ENCODE peak calls at places on chromosomes 11 and 22, in five cellular contexts. One of them, this sample, is unnamed.
A peak's percentile ranks its signal among the peaks of the same experiment; 100 is the strongest.

GRCh38 chr11:10902301-10902700 is 44.4 kb upstream of the ZBED5 start:
- DNase-seq in cardiac muscle cell: no peak
- DNase-seq in right lobe of liver: no peak
- DNase-seq in substantia nigra: no peak
- DNase-seq in prostate gland: peak; percentile 26
- DNase-seq in this sample: no peak

GRCh38 chr22:23509571-23510302 is 70.4 kb downstream of the IGLL1 start:
- DNase-seq in right lobe of liver: peak; percentile 23
- DNase-seq in substantia nigra: no peak
- DNase-seq in prostate gland: no peak
- DNase-seq in cardiac muscle cell: peak; percentile 73
- DNase-seq in this sample: no peak

GRCh38 chr11:126140932-126141291 is 70.5 kb downstream of the RPUSD4 start:
- DNase-seq in right lobe of liver: peak; percentile 57
- DNase-seq in substantia nigra: no peak
- DNase-seq in cardiac muscle cell: no peak
- DNase-seq in prostate gland: peak; percentile 78
- DNase-seq in this sample: no peak

GRCh38 chr22:34294986-34295385 is 374.7 kb upstream of the LARGE1 start:
- DNase-seq in right lobe of liver: no peak
- DNase-seq in prostate gland: no peak
- DNase-seq in substantia nigra: no peak
- DNase-seq in cardiac muscle cell: no peak
- DNase-seq in this sample: no peak

GRCh38 chr11:116082256-116082655 is 578.0 kb upstream of the CADM1 start:
- DNase-seq in right lobe of liver: no peak
- DNase-seq in cardiac muscle cell: no peak
- DNase-seq in prostate gland: no peak
- DNase-seq in substantia nigra: no peak
- DNase-seq in this sample: no peak

GRCh38 chr11:126467471-126467870 is 112.0 kb downstream of the ST3GAL4 start:
- DNase-seq in substantia nigra: no peak
- DNase-seq in prostate gland: no peak
- DNase-seq in right lobe of liver: no peak
- DNase-seq in cardiac muscle cell: no peak
- DNase-seq in this sample: no peak

GRCh38 chr11:106872246-106872645 is 146.0 kb downstream of the GUCY1A2 start:
- DNase-seq in prostate gland: no peak
- DNase-seq in right lobe of liver: no peak
- DNase-seq in cardiac muscle cell: no peak
- DNase-seq in substantia nigra: no peak
- DNase-seq in this sample: no peak

GRCh38 chr22:20549232-20549841 is 41.9 kb downstream of the MED15 start:
- DNase-seq in substantia nigra: no peak
- DNase-seq in prostate gland: no peak
- DNase-seq in cardiac muscle cell: no peak
- DNase-seq in right lobe of liver: peak; percentile 49
- DNase-seq in this sample: no peak

GRCh38 chr11:71465054-71465453 is 12.1 kb downstream of the NADSYN1 start:
- DNase-seq in cardiac muscle cell: no peak
- DNase-seq in substantia nigra: peak; percentile 11
- DNase-seq in prostate gland: no peak
- DNase-seq in right lobe of liver: no peak
- DNase-seq in this sample: no peak

GRCh38 chr11:47392546-47393162 is 14.3 kb upstream of the SPI1 start:
- DNase-seq in cardiac muscle cell: no peak
- DNase-seq in substantia nigra: no peak
- DNase-seq in right lobe of liver: no peak
- DNase-seq in prostate gland: no peak
- DNase-seq in this sample: no peak
- H3K27ac ChIP-seq in cardiac muscle cell: peak overlapping the region; percentile 78
- H3K27ac ChIP-seq in substantia nigra: peak overlapping the region; percentile 47
- H3K27ac ChIP-seq in right lobe of liver: peak overlapping the region; percentile 21
- H3K27ac ChIP-seq in prostate gland: no peak overlapping the region
- H3K27ac ChIP-seq in this sample: no peak overlapping the region

DNA sequence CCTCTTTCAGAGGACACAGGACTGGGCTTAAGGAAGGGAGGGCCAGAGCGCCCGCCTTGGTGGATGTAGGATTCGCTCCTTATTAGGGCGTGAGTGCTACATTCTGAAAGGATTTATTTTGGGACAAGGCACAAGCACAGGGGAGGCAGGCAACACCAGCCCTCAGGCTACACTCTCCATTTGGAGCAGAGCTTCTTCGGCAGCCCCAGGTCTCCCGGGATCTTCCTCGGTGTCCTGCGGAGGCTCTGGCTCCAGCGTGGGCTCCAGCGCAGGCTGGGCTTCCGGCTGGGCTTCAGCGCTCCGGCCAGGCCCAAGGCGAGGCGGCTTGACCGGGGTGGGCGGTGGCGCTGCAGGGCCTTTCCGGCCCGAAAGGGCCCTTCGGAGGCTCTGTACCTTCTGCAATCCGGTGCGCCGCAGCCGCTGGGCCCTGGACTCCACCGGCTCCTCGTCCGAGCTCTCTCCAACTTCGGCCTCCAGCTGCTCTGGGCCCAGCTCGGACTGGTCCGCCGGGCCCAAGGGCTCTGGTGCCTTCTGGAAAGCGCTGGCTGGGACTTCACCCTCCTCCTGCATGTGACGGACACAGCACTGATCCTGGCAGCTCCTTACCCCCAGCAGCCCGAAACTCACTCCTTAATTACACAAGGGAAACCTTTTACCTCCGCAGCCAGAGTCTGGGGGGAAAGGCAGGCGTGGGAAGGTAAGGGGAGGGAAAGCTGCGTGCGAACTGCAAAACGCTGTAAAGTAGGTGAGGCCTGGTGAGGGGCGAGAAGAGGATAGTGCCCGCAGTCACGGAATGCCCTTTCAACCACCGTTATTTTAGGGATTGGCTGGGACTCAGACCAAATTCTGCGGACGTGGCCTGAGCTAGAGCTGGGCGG is 1.1 kb downstream of the CAVIN3 start:
- DNase-seq in cardiac muscle cell: peak; percentile 76
- DNase-seq in right lobe of liver: peak; percentile 59
- DNase-seq in substantia nigra: no peak
- DNase-seq in prostate gland: no peak
- DNase-seq in this sample: no peak
- H3K27ac ChIP-seq in cardiac muscle cell: peak overlapping the region; percentile 99
- H3K27ac ChIP-seq in right lobe of liver: peak overlapping the region; percentile 85
- H3K27ac ChIP-seq in substantia nigra: peak overlapping the region; percentile 35
- H3K27ac ChIP-seq in prostate gland: peak overlapping the region; percentile 81
- H3K27ac ChIP-seq in this sample: peak overlapping the region; percentile 96

GRCh38 chr11:128323381-128323780 is 264.0 kb downstream of the ETS1 start:
- DNase-seq in prostate gland: no peak
- DNase-seq in cardiac muscle cell: peak; percentile 59
- DNase-seq in right lobe of liver: no peak
- DNase-seq in substantia nigra: no peak
- DNase-seq in this sample: no peak
- H3K27ac ChIP-seq in prostate gland: no peak overlapping the region
- H3K27ac ChIP-seq in cardiac muscle cell: no peak overlapping the region
- H3K27ac ChIP-seq in right lobe of liver: no peak overlapping the region
- H3K27ac ChIP-seq in substantia nigra: no peak overlapping the region
- H3K27ac ChIP-seq in this sample: no peak overlapping the region

DNA sequence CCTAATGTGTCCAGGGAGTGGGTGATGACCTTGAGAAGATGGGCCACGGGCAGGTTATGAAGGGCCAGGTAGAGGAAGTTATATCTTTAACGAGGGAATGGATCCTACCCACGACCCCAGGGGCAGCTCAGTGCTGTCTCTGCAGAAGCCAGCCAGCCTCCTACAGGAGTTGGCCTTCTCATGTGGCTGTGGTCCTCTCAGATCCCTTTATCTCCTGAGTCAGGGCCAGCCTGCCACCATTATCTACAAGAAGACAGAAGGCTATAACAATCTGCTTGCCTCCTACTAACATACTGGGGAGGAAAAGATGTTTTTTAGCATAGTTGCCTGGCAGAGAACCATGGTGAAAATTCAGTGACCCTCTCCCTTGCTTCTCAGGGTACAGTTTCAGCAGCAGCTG is 7.0 kb upstream of the YWHAH start:
- DNase-seq in substantia nigra: no peak
- DNase-seq in cardiac muscle cell: peak; percentile 19
- DNase-seq in right lobe of liver: no peak
- DNase-seq in prostate gland: no peak
- DNase-seq in this sample: no peak
- H3K27ac ChIP-seq in substantia nigra: no peak overlapping the region
- H3K27ac ChIP-seq in cardiac muscle cell: no peak overlapping the region
- H3K27ac ChIP-seq in right lobe of liver: no peak overlapping the region
- H3K27ac ChIP-seq in prostate gland: no peak overlapping the region
- H3K27ac ChIP-seq in this sample: no peak overlapping the region

DNA sequence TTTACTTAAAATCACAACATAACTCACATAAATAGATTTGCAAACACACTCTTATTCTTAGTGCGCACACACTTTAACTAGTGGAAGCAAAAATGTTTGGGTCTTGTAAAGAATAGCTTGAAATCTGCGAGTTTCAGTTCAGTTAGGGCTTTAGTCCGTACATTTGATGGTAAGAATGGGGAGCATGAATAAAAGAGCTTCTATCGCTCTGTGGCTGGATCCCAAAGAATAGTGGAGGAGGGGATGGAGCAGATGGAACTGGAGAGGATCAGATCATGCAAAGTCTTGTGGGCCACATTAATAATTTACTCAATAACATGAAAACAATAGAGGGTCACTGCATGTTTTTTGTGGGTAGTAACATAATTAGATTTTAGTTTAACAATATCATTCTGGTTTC is 44.3 kb downstream of the DNHD1 start:
- DNase-seq in right lobe of liver: no peak
- DNase-seq in substantia nigra: no peak
- DNase-seq in cardiac muscle cell: no peak
- DNase-seq in prostate gland: no peak
- DNase-seq in this sample: no peak
- H3K27ac ChIP-seq in right lobe of liver: no peak overlapping the region
- H3K27ac ChIP-seq in substantia nigra: no peak overlapping the region
- H3K27ac ChIP-seq in cardiac muscle cell: no peak overlapping the region
- H3K27ac ChIP-seq in prostate gland: no peak overlapping the region
- H3K27ac ChIP-seq in this sample: no peak overlapping the region

GRCh38 chr11:864118-864827 is 21.6 kb downstream of the TSPAN4 start:
- DNase-seq in prostate gland: no peak
- DNase-seq in substantia nigra: no peak
- DNase-seq in right lobe of liver: no peak
- DNase-seq in cardiac muscle cell: no peak
- DNase-seq in this sample: no peak

GRCh38 chr11:862028-862703 is 19.5 kb downstream of the TSPAN4 start:
- DNase-seq in prostate gland: no peak
- DNase-seq in cardiac muscle cell: no peak
- DNase-seq in substantia nigra: no peak
- DNase-seq in right lobe of liver: no peak
- DNase-seq in this sample: no peak

GRCh38 chr11:864928-865327 is 22.3 kb downstream of the TSPAN4 start:
- DNase-seq in substantia nigra: no peak
- DNase-seq in prostate gland: no peak
- DNase-seq in right lobe of liver: no peak
- DNase-seq in cardiac muscle cell: no peak
- DNase-seq in this sample: no peak

GRCh38 chr11:862704-863388 is 20.2 kb downstream of the TSPAN4 start:
- DNase-seq in prostate gland: no peak
- DNase-seq in right lobe of liver: no peak
- DNase-seq in substantia nigra: no peak
- DNase-seq in cardiac muscle cell: no peak
- DNase-seq in this sample: no peak

GRCh38 chr11:863389-864117 is 20.9 kb downstream of the TSPAN4 start:
- DNase-seq in prostate gland: no peak
- DNase-seq in cardiac muscle cell: no peak
- DNase-seq in substantia nigra: no peak
- DNase-seq in right lobe of liver: no peak
- DNase-seq in this sample: no peak
- H3K27ac ChIP-seq in prostate gland: no peak overlapping the region
- H3K27ac ChIP-seq in cardiac muscle cell: peak overlapping the region; percentile 39
- H3K27ac ChIP-seq in substantia nigra: no peak overlapping the region
- H3K27ac ChIP-seq in right lobe of liver: no peak overlapping the region
- H3K27ac ChIP-seq in this sample: no peak overlapping the region

This sample was measured in SJSA1.